ENCODE peak calls at places on chromosomes 1 and 21, in six cellular contexts. P is mucosa of descending colon, K is MCF 10A, F is lung, U is AG04450, C is fibroblast of the aortic adventitia. H is an unnamed sample.

GRCh38 chr1:17148950-17149608 is 29.8 kb upstream of the PADI2 start:
- DNase-seq in P (no peak), K (no peak), F (no peak), U (no peak), C (no peak), H (no peak)

GRCh38 chr1:222785553-222785952 is 29.3 kb upstream of the DISP1 start:
- DNase-seq in P (no peak), K (no peak), F (no peak), U (no peak), C (no peak), H (no peak)

GRCh38 chr1:183191833-183192232 is 5.8 kb downstream of the LAMC2 start:
- DNase-seq in P (no peak), K (peak), F (no peak), U (peak), C (peak), H (no peak)

GRCh38 chr1:56967900-56968832 is 2.4 kb upstream of the C8B start:
- DNase-seq in P (no peak), K (peak), F (no peak), U (no peak), C (peak), H (no peak)

GRCh38 chr1:206924549-206925115 is 2.9 kb upstream of the FCMR start:
- DNase-seq in P (peak), K (no peak), F (no peak), U (no peak), C (no peak), H (no peak)

GRCh38 chr1:35537788-35538187 is 19.4 kb downstream of the KIAA0319L start:
- DNase-seq in P (no peak), K (no peak), F (no peak), U (no peak), C (no peak), H (no peak)

GRCh38 chr1:217011097-217011496 is 287.9 kb upstream of the ESRRG start:
- DNase-seq in P (no peak), K (no peak), F (no peak), U (no peak), C (no peak), H (no peak)

GRCh38 chr1:203625623-203626189 is 926 bp upstream of the ATP2B4 start:
- DNase-seq in P (no peak), K (peak), F (peak), U (no peak), C (peak), H (no peak)

GRCh38 chr1:160858127-160858909 is 4.4 kb downstream of the CD244 start:
- DNase-seq in P (peak), K (no peak), F (no peak), U (no peak), C (no peak), H (peak)

GRCh38 chr21:34243562-34243961 is 120.2 kb upstream of the KCNE2 start:
- DNase-seq in P (no peak), K (peak), F (peak), U (no peak), C (peak), H (no peak)

GRCh38 chr1:110237406-110238152 is 27.5 kb downstream of the KCNC4 start:
- DNase-seq in P (no peak), K (no peak), F (no peak), U (no peak), C (no peak), H (no peak)

GRCh38 chr1:116569776-116570357 is 959 bp downstream of the CD58 start:
- DNase-seq in P (peak), K (peak), F (peak), U (no peak), C (no peak), H (no peak)

DNA sequence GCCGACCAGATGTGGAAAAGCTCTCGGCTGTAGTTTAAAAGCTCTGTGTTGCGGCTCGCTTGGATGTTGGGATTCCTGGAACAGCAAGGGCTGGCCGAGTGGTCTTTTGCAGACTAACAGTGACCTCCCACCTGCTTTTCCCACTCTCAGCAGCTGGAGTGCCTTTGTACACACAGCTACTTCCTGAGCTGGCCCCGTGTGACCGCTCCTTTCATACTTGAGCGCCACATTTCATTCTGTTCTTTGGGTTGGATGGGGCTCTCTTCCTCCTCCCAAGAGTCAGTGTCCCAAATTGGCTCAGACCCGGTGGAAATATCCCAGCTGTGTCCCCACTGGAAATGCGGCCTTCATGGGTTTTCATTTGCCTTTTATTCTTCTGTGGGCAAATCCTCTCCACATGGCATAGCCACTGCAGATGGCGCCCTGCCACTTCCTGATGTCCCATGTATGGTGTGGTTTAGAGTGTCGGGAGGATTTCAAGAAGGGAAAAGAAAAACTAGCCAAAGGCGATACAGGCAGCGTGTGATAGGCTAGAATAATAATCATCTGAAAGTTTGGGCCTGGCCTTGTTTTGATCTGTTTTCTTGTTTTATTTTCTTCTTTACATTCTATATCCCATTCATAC is 123.5 kb downstream of the PEX14 start:
- DNase-seq in P (no peak), K (peak), F (no peak), U (no peak), C (no peak), H (no peak)
- TF ChIP-seq CTCF in P (no peak), K (no peak), F (no peak), U (no peak), C (no peak), H (peak)

GRCh38 chr1:112501810-112502641 is 6.7 kb upstream of the WNT2B start:
- DNase-seq in P (peak), K (peak), F (peak), U (no peak), C (peak), H (peak)
- TF ChIP-seq CTCF in P (peak), K (peak), F (peak), U (peak), C (peak), H (peak)

DNA sequence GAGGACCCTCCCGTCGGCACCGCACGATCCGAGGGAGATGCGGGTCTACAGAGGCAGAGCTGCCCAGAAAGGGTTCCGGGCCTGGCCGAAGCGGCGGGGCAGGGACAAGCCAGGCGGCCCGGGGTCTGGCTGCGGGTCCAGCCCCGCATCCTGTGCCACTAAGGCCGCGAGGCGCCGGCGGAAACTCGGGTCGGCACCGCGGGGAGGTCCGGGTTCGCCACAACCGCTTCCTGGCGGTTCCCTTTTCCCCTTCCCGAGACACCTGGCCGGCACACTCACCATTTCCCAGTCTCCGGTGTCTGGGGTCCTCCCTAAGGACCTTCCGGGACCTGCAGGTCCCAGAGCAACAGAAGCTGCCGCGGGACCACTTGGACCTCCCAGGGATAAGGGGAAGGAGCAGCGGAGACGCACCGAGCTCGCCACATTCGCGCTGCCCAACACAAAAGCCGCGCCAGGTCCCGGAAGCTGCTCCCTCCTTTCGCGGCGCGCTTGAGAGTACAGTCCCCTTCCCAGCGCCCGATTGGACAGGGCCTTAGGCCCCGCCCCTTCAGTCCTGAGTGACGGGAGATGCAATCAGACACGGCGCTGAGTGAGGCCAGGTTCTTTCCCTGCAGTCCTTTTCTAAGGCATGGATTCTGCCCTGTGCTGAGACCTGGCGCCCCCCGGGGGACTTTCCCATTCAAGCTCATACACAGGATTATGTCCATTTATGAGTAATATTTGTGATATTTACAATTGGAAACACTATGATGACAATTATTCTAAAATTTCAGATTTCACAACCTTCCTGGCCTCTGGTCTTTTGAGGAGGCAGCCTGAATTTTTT is at the start of gene ZNF670:
- DNase-seq in P (peak), K (peak), F (peak), U (peak), C (peak), H (peak)
- TF ChIP-seq CTCF in P (no peak), K (no peak), F (peak), U (peak), C (no peak), H (no peak)

DNA sequence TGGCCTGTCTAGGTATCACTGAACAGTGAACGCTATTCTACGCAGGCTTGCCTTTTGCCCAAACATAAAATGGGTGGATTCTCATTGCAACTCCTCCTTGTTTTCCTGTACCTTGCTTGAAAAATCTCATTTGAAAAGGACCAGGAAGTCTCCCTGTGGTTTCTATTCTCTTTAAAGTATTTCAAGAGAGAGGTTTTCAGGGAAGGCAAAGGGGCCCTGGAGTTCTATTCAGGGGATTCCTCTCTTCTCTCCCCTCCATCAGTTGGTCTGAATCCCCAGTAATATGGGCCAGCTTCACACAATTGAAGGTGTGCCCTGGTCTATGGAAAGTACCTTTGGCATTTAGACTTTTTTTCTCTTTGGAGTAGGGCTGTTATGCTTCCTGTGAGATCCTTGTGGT is 311.3 kb downstream of the RGS7 start:
- DNase-seq in P (no peak), K (no peak), F (no peak), U (no peak), C (no peak), H (no peak)
- TF ChIP-seq CTCF in P (no peak), K (no peak), F (no peak), U (no peak), C (no peak), H (no peak)